ENCODE peak calls at places on chromosomes 4 and X, in seven cellular contexts. One of them, this sample, is unnamed.

GRCh38 chr4:57378766-57379165 is 268.6 kb upstream of the IGFBP7 start:
- DNase-seq in lower leg skin: no peak
- DNase-seq in HCT116: no peak
- DNase-seq in sigmoid colon: no peak
- DNase-seq in ovary: no peak
- DNase-seq in uterus: no peak
- DNase-seq in testis: no peak
- DNase-seq in this sample: no peak

GRCh38 chr4:137994858-137995257 is 247.3 kb downstream of the SLC7A11 start:
- DNase-seq in lower leg skin: no peak
- DNase-seq in ovary: no peak
- DNase-seq in sigmoid colon: no peak
- DNase-seq in HCT116: no peak
- DNase-seq in testis: no peak
- DNase-seq in uterus: no peak
- DNase-seq in this sample: no peak

GRCh38 chrX:41108007-41108683 is 22.9 kb downstream of the USP9X start:
- DNase-seq in testis: no peak
- DNase-seq in uterus: no peak
- DNase-seq in sigmoid colon: no peak
- DNase-seq in HCT116: no peak
- DNase-seq in lower leg skin: no peak
- DNase-seq in ovary: no peak
- DNase-seq in this sample: no peak

GRCh38 chrX:38435130-38435529 is 82.7 kb downstream of the OTC start:
- DNase-seq in sigmoid colon: no peak
- DNase-seq in testis: no peak
- DNase-seq in HCT116: no peak
- DNase-seq in ovary: no peak
- DNase-seq in lower leg skin: no peak
- DNase-seq in uterus: no peak
- DNase-seq in this sample: no peak

GRCh38 chrX:116342903-116343302 is 93.5 kb upstream of the SLC6A14 start:
- DNase-seq in uterus: no peak
- DNase-seq in lower leg skin: no peak
- DNase-seq in sigmoid colon: no peak
- DNase-seq in ovary: no peak
- DNase-seq in testis: no peak
- DNase-seq in HCT116: no peak
- DNase-seq in this sample: no peak

GRCh38 chr4:147802346-147802745 is 70.5 kb downstream of the ARHGAP10 start:
- DNase-seq in ovary: no peak
- DNase-seq in testis: no peak
- DNase-seq in uterus: no peak
- DNase-seq in sigmoid colon: no peak
- DNase-seq in HCT116: no peak
- DNase-seq in lower leg skin: no peak
- DNase-seq in this sample: no peak

GRCh38 chr4:41550308-41550707 is 12.4 kb downstream of the LIMCH1 start:
- DNase-seq in testis: no peak
- DNase-seq in ovary: no peak
- DNase-seq in uterus: no peak
- DNase-seq in lower leg skin: no peak
- DNase-seq in sigmoid colon: no peak
- DNase-seq in HCT116: no peak
- DNase-seq in this sample: no peak

GRCh38 chr4:127425202-127425845 is 207.4 kb upstream of the INTU start:
- DNase-seq in lower leg skin: no peak
- DNase-seq in sigmoid colon: no peak
- DNase-seq in HCT116: no peak
- DNase-seq in ovary: no peak
- DNase-seq in uterus: no peak
- DNase-seq in testis: no peak
- DNase-seq in this sample: no peak

GRCh38 chr4:101271516-101271915 is 75.8 kb downstream of the PPP3CA start:
- DNase-seq in sigmoid colon: no peak
- DNase-seq in HCT116: no peak
- DNase-seq in ovary: no peak
- DNase-seq in lower leg skin: no peak
- DNase-seq in uterus: no peak
- DNase-seq in testis: no peak
- DNase-seq in this sample: no peak

GRCh38 chr4:170014359-170015008 is 11.7 kb downstream of the MFAP3L start:
- DNase-seq in testis: no peak
- DNase-seq in sigmoid colon: no peak
- DNase-seq in uterus: peak; percentile 93
- DNase-seq in HCT116: no peak
- DNase-seq in ovary: peak; percentile 11
- DNase-seq in lower leg skin: no peak
- DNase-seq in this sample: no peak

GRCh38 chrX:3713225-3713936 is at the start of gene PRKX:
- DNase-seq in testis: peak; percentile 63
- DNase-seq in lower leg skin: peak; percentile 16
- DNase-seq in uterus: no peak
- DNase-seq in HCT116: no peak
- DNase-seq in sigmoid colon: peak; percentile 65
- DNase-seq in ovary: peak; percentile 59
- DNase-seq in this sample: peak; percentile 63
- TF ChIP-seq POLR2A in testis: no peak
- TF ChIP-seq POLR2A in lower leg skin: no peak
- TF ChIP-seq POLR2A in uterus: peak; percentile 28
- TF ChIP-seq POLR2A in HCT116: no peak
- TF ChIP-seq POLR2A in sigmoid colon: no peak
- TF ChIP-seq POLR2A in ovary: no peak
- TF ChIP-seq POLR2A in this sample: no peak

GRCh38 chrX:103254171-103254824 is 657 bp downstream of the TCEAL8 start:
- DNase-seq in uterus: peak; percentile 56
- DNase-seq in ovary: peak; percentile 61
- DNase-seq in testis: peak; percentile 69
- DNase-seq in sigmoid colon: peak; percentile 74
- DNase-seq in HCT116: peak; percentile 48
- DNase-seq in lower leg skin: peak; percentile 19
- DNase-seq in this sample: peak; percentile 42
- TF ChIP-seq POLR2A in uterus: no peak
- TF ChIP-seq POLR2A in ovary: no peak
- TF ChIP-seq POLR2A in testis: no peak
- TF ChIP-seq POLR2A in sigmoid colon: no peak
- TF ChIP-seq POLR2A in HCT116: no peak
- TF ChIP-seq POLR2A in lower leg skin: no peak
- TF ChIP-seq POLR2A in this sample: no peak

DNA sequence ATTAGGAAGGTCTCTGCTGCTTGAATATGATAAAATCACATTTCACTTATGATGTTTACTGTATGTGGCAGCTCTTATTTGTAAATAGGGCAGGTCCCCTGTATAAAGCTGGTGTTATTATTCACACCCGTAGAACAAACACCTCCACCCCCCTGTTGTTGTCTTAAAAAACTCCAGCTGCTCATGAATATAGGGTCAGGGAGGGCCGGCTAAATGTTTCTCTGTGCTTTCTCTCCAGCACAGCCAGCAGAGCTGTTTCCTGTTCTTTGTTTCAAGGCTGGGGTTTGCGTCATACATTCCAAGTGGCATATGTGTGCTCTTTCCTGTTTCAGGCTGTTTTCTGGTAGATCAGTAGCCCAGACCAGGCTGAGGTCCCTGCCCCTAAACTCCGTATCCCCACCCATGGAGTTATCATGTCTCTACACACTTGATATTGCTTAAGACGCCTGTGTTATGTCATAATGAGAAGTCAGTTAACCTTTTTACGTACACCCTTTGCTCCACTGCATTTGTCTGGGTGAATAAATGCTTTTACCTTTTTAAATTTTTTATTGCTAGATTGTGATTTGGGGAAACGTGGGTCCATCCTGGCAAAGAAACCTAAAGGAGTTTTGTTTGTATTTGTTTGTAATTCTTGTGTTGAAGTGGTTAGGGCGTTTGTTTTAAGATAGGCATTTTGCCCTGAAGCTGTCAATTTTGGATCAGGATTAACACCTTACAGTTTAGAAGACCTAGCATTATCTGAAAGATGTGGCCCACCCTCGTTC is 3.2 kb downstream of the KLF3 start:
- DNase-seq in sigmoid colon: peak; percentile 94
- DNase-seq in ovary: peak; percentile 84
- DNase-seq in lower leg skin: peak; percentile 93
- DNase-seq in uterus: peak; percentile 91
- DNase-seq in HCT116: peak; percentile 88
- DNase-seq in testis: peak; percentile 93
- DNase-seq in this sample: peak; percentile 77
- TF ChIP-seq POLR2A in sigmoid colon: peak; percentile 71
- TF ChIP-seq POLR2A in ovary: peak; percentile 67
- TF ChIP-seq POLR2A in lower leg skin: no peak
- TF ChIP-seq POLR2A in uterus: peak; percentile 73
- TF ChIP-seq POLR2A in HCT116: peak; percentile 35
- TF ChIP-seq POLR2A in testis: no peak
- TF ChIP-seq POLR2A in this sample: no peak

GRCh38 chrX:49901068-49901467 is 21.3 kb upstream of the CLCN5 start:
- DNase-seq in sigmoid colon: no peak
- DNase-seq in lower leg skin: no peak
- DNase-seq in ovary: no peak
- DNase-seq in HCT116: no peak
- DNase-seq in testis: no peak
- DNase-seq in uterus: no peak
- DNase-seq in this sample: no peak
- TF ChIP-seq POLR2A in sigmoid colon: no peak
- TF ChIP-seq POLR2A in lower leg skin: no peak
- TF ChIP-seq POLR2A in ovary: no peak
- TF ChIP-seq POLR2A in HCT116: no peak
- TF ChIP-seq POLR2A in testis: no peak
- TF ChIP-seq POLR2A in uterus: no peak
- TF ChIP-seq POLR2A in this sample: no peak

DNA sequence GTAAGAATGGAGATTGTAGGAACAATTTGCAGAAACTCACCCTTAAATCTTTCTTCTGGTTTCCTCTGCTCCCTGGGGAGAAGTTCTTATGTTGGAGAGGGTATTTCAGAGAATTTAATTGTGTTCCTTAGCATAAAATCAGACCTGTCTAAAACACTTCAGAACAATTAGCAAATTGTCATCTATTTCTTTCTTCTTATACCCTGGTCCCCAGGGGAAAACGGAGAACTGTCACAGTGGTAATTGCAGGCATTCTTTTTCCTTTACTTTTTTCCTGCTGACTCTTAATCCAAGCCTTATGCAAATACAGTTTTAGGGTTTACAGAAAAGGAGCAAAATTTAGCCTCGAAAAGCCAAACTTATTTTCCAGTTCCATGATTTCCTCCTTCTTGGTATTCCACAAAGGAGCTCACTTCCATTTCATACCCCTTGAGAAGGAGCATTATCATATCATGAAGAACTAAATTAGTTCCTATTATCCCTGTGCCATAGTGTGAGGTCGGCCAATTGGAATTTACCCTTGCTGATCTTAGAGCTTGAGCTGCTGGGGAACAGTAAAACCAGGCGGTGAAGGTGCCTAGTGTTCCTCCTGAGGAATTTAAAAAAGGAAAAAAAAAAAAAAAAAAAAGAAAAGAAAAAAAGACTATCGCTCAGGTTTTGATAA is 173.8 kb downstream of the IL15 start:
- DNase-seq in ovary: no peak
- DNase-seq in sigmoid colon: no peak
- DNase-seq in HCT116: no peak
- DNase-seq in lower leg skin: no peak
- DNase-seq in uterus: no peak
- DNase-seq in testis: no peak
- DNase-seq in this sample: no peak
- TF ChIP-seq POLR2A in ovary: no peak
- TF ChIP-seq POLR2A in sigmoid colon: no peak
- TF ChIP-seq POLR2A in HCT116: no peak
- TF ChIP-seq POLR2A in lower leg skin: no peak
- TF ChIP-seq POLR2A in uterus: no peak
- TF ChIP-seq POLR2A in testis: no peak
- TF ChIP-seq POLR2A in this sample: no peak

DNA sequence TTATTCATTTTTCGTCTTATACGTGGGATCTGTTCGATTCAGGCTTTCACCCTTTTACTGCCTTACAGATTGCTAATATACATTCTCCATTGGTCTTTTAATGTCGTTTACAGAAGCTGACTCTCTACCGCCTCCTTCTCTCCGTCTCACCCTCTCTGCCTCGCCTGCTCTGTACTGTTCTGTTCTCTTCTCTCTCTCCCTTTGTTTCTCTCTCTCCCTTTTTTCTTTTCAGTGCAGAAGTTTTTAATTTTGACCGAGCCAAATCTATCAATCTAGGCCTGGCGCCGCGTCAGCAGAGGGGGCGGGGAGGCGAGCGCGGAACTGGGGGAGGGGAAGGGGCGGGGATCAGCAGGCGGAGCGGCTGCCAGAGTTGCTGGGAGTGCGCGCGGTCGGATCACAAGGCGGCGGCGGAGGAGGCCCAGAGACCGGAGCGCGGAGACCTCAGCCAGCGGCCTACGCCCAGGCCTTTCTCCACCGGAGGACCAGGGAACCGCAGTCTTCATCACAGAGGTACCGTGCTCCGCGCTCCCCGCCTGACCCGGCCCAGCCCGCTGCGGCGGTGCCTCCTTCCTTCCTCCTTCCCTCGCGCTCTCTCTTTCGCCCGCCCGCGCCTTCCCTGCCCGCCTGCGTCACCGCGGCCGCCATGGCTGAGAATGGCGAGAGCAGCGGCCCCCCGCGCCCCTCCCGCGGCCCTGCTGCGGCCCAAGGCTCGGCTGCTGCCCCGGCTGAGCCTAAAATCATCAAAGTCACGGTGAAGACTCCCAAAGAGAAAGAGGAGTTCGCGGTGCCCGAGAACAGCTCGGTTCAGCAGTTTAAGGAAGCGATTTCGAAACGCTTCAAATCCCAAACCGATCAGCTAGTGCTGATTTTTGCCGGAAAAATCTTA is at the start of gene UBQLN2:
- DNase-seq in sigmoid colon: peak; percentile 92
- DNase-seq in HCT116: peak; percentile 31
- DNase-seq in testis: peak; percentile 86
- DNase-seq in ovary: peak; percentile 77
- DNase-seq in uterus: peak; percentile 78
- DNase-seq in lower leg skin: peak; percentile 67
- DNase-seq in this sample: peak; percentile 82
- TF ChIP-seq POLR2A in sigmoid colon: peak; percentile 68
- TF ChIP-seq POLR2A in HCT116: no peak
- TF ChIP-seq POLR2A in testis: peak; percentile 15
- TF ChIP-seq POLR2A in ovary: peak; percentile 76
- TF ChIP-seq POLR2A in uterus: peak; percentile 74
- TF ChIP-seq POLR2A in lower leg skin: peak; percentile 69
- TF ChIP-seq POLR2A in this sample: no peak

GRCh38 chr4:182807841-182808548 is 109.2 kb downstream of the DCTD start:
- DNase-seq in uterus: no peak
- DNase-seq in sigmoid colon: no peak
- DNase-seq in lower leg skin: no peak
- DNase-seq in testis: no peak
- DNase-seq in HCT116: no peak
- DNase-seq in ovary: no peak
- DNase-seq in this sample: no peak

GRCh38 chr4:182807346-182807745 is 109.8 kb downstream of the DCTD start:
- DNase-seq in ovary: no peak
- DNase-seq in sigmoid colon: no peak
- DNase-seq in testis: no peak
- DNase-seq in lower leg skin: no peak
- DNase-seq in HCT116: no peak
- DNase-seq in uterus: no peak
- DNase-seq in this sample: no peak

GRCh38 chr4:182809417-182810102 is 107.6 kb downstream of the DCTD start:
- DNase-seq in uterus: no peak
- DNase-seq in sigmoid colon: no peak
- DNase-seq in ovary: no peak
- DNase-seq in HCT116: peak; percentile 18
- DNase-seq in lower leg skin: no peak
- DNase-seq in testis: no peak
- DNase-seq in this sample: no peak

GRCh38 chr4:182810103-182810605 is 107.0 kb downstream of the DCTD start:
- DNase-seq in sigmoid colon: no peak
- DNase-seq in lower leg skin: no peak
- DNase-seq in testis: no peak
- DNase-seq in uterus: no peak
- DNase-seq in HCT116: no peak
- DNase-seq in ovary: no peak
- DNase-seq in this sample: no peak

GRCh38 chr4:182808673-182809416 is 108.3 kb downstream of the DCTD start:
- DNase-seq in ovary: no peak
- DNase-seq in HCT116: no peak
- DNase-seq in uterus: no peak
- DNase-seq in sigmoid colon: no peak
- DNase-seq in lower leg skin: no peak
- DNase-seq in testis: no peak
- DNase-seq in this sample: no peak
- TF ChIP-seq POLR2A in ovary: no peak
- TF ChIP-seq POLR2A in HCT116: no peak
- TF ChIP-seq POLR2A in uterus: no peak
- TF ChIP-seq POLR2A in sigmoid colon: no peak
- TF ChIP-seq POLR2A in lower leg skin: no peak
- TF ChIP-seq POLR2A in testis: no peak
- TF ChIP-seq POLR2A in this sample: no peak

This sample was measured in stomach.